ENCODE peak calls at places on chromosomes 3 and 15, in seven cellular contexts. P, L, C, V, S, H and J are unnamed samples.

GRCh38 chr15:87089551-87089950 is 1009.9 kb downstream of the AGBL1 start:
- DNase-seq in P (no peak), L (no peak), C (no peak), V (no peak), S (no peak), H (no peak), J (no peak)

GRCh38 chr3:122377975-122378374 is 5.1 kb downstream of the MIX23 start:
- DNase-seq in P (no peak), L (no peak), C (no peak), V (no peak), S (no peak), H (no peak), J (no peak)

GRCh38 chr3:138686771-138687221 is 78.2 kb downstream of the FAIM start:
- DNase-seq in P (no peak), L (no peak), C (no peak), V (peak), S (no peak), H (no peak), J (no peak)

GRCh38 chr3:55500555-55501340 is 13.6 kb upstream of the WNT5A start:
- DNase-seq in P (no peak), L (no peak), C (no peak), V (no peak), S (no peak), H (no peak), J (no peak)

GRCh38 chr3:13274125-13274873 is 145.8 kb downstream of the NUP210 start:
- DNase-seq in P (no peak), L (no peak), C (no peak), V (no peak), S (peak), H (no peak), J (no peak)

GRCh38 chr3:57169872-57170623 is 4.9 kb upstream of the IL17RD start:
- DNase-seq in P (peak), L (peak), C (peak), V (peak), S (peak), H (no peak), J (peak)

GRCh38 chr3:25143356-25143704 is 284.7 kb upstream of the RARB start:
- DNase-seq in P (no peak), L (no peak), C (no peak), V (no peak), S (no peak), H (no peak), J (no peak)

GRCh38 chr3:195867631-195868335 is 40.6 kb downstream of the TNK2 start:
- DNase-seq in P (no peak), L (no peak), C (no peak), V (no peak), S (no peak), H (no peak), J (no peak)

GRCh38 chr3:155308831-155309230 is 15.3 kb upstream of the STRIT1 start:
- DNase-seq in P (no peak), L (no peak), C (no peak), V (no peak), S (no peak), H (no peak), J (no peak)

GRCh38 chr15:89051875-89052274 is 36.4 kb upstream of the ABHD2 start:
- DNase-seq in P (peak), L (no peak), C (no peak), V (peak), S (no peak), H (no peak), J (no peak)

GRCh38 chr3:138694287-138695007 is 85.9 kb downstream of the FAIM start:
- DNase-seq in P (peak), L (no peak), C (no peak), V (peak), S (no peak), H (peak), J (no peak)

GRCh38 chr3:172271386-172271976 is 176.8 kb downstream of the GHSR start:
- DNase-seq in P (no peak), L (no peak), C (no peak), V (peak), S (no peak), H (no peak), J (no peak)

GRCh38 chr3:74410276-74410941 is 204.1 kb downstream of the CNTN3 start:
- DNase-seq in P (no peak), L (no peak), C (no peak), V (no peak), S (no peak), H (no peak), J (no peak)

GRCh38 chr3:38834110-38834509 is 18.1 kb upstream of the SCN10A start:
- DNase-seq in P (peak), L (no peak), C (peak), V (peak), S (peak), H (no peak), J (no peak)

GRCh38 chr3:183038221-183038620 is 57.9 kb upstream of the DCUN1D1 start:
- DNase-seq in P (no peak), L (no peak), C (no peak), V (no peak), S (no peak), H (no peak), J (no peak)

GRCh38 chr3:157931517-157931916 is 174.7 kb downstream of the SHOX2 start:
- DNase-seq in P (peak), L (no peak), C (no peak), V (no peak), S (no peak), H (no peak), J (no peak)